ENCODE peak calls at places on chromosome 4, in nine cellular contexts. One of them, this sample, is unnamed.

GRCh38 chr4:48970471-48970921 is 15.6 kb upstream of the CWH43 start:
- DNase-seq in ovary: no peak
- DNase-seq in GM12865: no peak
- DNase-seq in colonic mucosa: no peak
- DNase-seq in HepG2: no peak
- DNase-seq in AG09319: no peak
- DNase-seq in fibroblast of the aortic adventitia: peak; percentile 71
- DNase-seq in RWPE2: no peak
- DNase-seq in dorsolateral prefrontal cortex: peak; percentile 14
- DNase-seq in this sample: no peak

GRCh38 chr4:7185487-7186030 is 6.8 kb upstream of the SORCS2 start:
- DNase-seq in ovary: no peak
- DNase-seq in GM12865: no peak
- DNase-seq in colonic mucosa: no peak
- DNase-seq in HepG2: no peak
- DNase-seq in AG09319: no peak
- DNase-seq in fibroblast of the aortic adventitia: no peak
- DNase-seq in RWPE2: no peak
- DNase-seq in dorsolateral prefrontal cortex: no peak
- DNase-seq in this sample: no peak

GRCh38 chr4:94038195-94038594 is 169.5 kb upstream of the SMARCAD1 start:
- DNase-seq in ovary: no peak
- DNase-seq in GM12865: no peak
- DNase-seq in colonic mucosa: no peak
- DNase-seq in HepG2: no peak
- DNase-seq in AG09319: no peak
- DNase-seq in fibroblast of the aortic adventitia: no peak
- DNase-seq in RWPE2: no peak
- DNase-seq in dorsolateral prefrontal cortex: no peak
- DNase-seq in this sample: no peak

GRCh38 chr4:21948347-21949072 is at the start of gene KCNIP4:
- DNase-seq in ovary: no peak
- DNase-seq in GM12865: no peak
- DNase-seq in colonic mucosa: no peak
- DNase-seq in HepG2: no peak
- DNase-seq in AG09319: no peak
- DNase-seq in fibroblast of the aortic adventitia: peak; percentile 21
- DNase-seq in RWPE2: no peak
- DNase-seq in dorsolateral prefrontal cortex: peak; percentile 12
- DNase-seq in this sample: peak; percentile 62

GRCh38 chr4:112266823-112267222 is 18.9 kb downstream of the TIFA start:
- DNase-seq in ovary: no peak
- DNase-seq in GM12865: peak; percentile 35
- DNase-seq in colonic mucosa: no peak
- DNase-seq in HepG2: no peak
- DNase-seq in AG09319: no peak
- DNase-seq in fibroblast of the aortic adventitia: peak; percentile 65
- DNase-seq in RWPE2: no peak
- DNase-seq in dorsolateral prefrontal cortex: no peak
- DNase-seq in this sample: no peak

GRCh38 chr4:80011636-80012236 is 61.3 kb downstream of the ANTXR2 start:
- DNase-seq in ovary: no peak
- DNase-seq in GM12865: no peak
- DNase-seq in colonic mucosa: no peak
- DNase-seq in HepG2: no peak
- DNase-seq in AG09319: peak; percentile 76
- DNase-seq in fibroblast of the aortic adventitia: peak; percentile 94
- DNase-seq in RWPE2: no peak
- DNase-seq in dorsolateral prefrontal cortex: no peak
- DNase-seq in this sample: no peak

GRCh38 chr4:4481394-4482000 is 60.4 kb downstream of the STX18 start:
- DNase-seq in ovary: no peak
- DNase-seq in GM12865: no peak
- DNase-seq in colonic mucosa: no peak
- DNase-seq in HepG2: no peak
- DNase-seq in AG09319: no peak
- DNase-seq in fibroblast of the aortic adventitia: peak; percentile 24
- DNase-seq in RWPE2: no peak
- DNase-seq in dorsolateral prefrontal cortex: no peak
- DNase-seq in this sample: no peak

GRCh38 chr4:48375651-48376291 is 34.4 kb downstream of the SLAIN2 start:
- DNase-seq in ovary: no peak
- DNase-seq in GM12865: no peak
- DNase-seq in colonic mucosa: peak; percentile 78
- DNase-seq in HepG2: peak; percentile 58
- DNase-seq in AG09319: peak; percentile 53
- DNase-seq in fibroblast of the aortic adventitia: peak; percentile 63
- DNase-seq in RWPE2: peak; percentile 81
- DNase-seq in dorsolateral prefrontal cortex: no peak
- DNase-seq in this sample: no peak

GRCh38 chr4:173752610-173753009 is 222.6 kb upstream of the HAND2 start:
- DNase-seq in ovary: no peak
- DNase-seq in GM12865: peak; percentile 62
- DNase-seq in colonic mucosa: peak; percentile 43
- DNase-seq in HepG2: peak; percentile 18
- DNase-seq in AG09319: no peak
- DNase-seq in fibroblast of the aortic adventitia: peak; percentile 23
- DNase-seq in RWPE2: no peak
- DNase-seq in dorsolateral prefrontal cortex: no peak
- DNase-seq in this sample: peak; percentile 65

GRCh38 chr4:177128306-177128705 is 181.4 kb upstream of the NEIL3 start:
- DNase-seq in ovary: no peak
- DNase-seq in GM12865: no peak
- DNase-seq in colonic mucosa: no peak
- DNase-seq in HepG2: no peak
- DNase-seq in AG09319: no peak
- DNase-seq in fibroblast of the aortic adventitia: peak; percentile 63
- DNase-seq in RWPE2: no peak
- DNase-seq in dorsolateral prefrontal cortex: no peak
- DNase-seq in this sample: no peak

GRCh38 chr4:181832305-181832704 is 410.9 kb upstream of the TENM3 start:
- DNase-seq in ovary: no peak
- DNase-seq in GM12865: no peak
- DNase-seq in colonic mucosa: no peak
- DNase-seq in HepG2: no peak
- DNase-seq in AG09319: no peak
- DNase-seq in fibroblast of the aortic adventitia: no peak
- DNase-seq in RWPE2: no peak
- DNase-seq in dorsolateral prefrontal cortex: no peak
- DNase-seq in this sample: no peak

GRCh38 chr4:96459105-96459504 is 619.2 kb downstream of the PDHA2 start:
- DNase-seq in ovary: no peak
- DNase-seq in GM12865: no peak
- DNase-seq in colonic mucosa: no peak
- DNase-seq in HepG2: no peak
- DNase-seq in AG09319: no peak
- DNase-seq in fibroblast of the aortic adventitia: no peak
- DNase-seq in RWPE2: no peak
- DNase-seq in dorsolateral prefrontal cortex: no peak
- DNase-seq in this sample: no peak

GRCh38 chr4:39134674-39135073 is 47.7 kb upstream of the WDR19 start:
- DNase-seq in ovary: no peak
- DNase-seq in GM12865: peak; percentile 20
- DNase-seq in colonic mucosa: no peak
- DNase-seq in HepG2: no peak
- DNase-seq in AG09319: no peak
- DNase-seq in fibroblast of the aortic adventitia: no peak
- DNase-seq in RWPE2: no peak
- DNase-seq in dorsolateral prefrontal cortex: no peak
- DNase-seq in this sample: no peak

GRCh38 chr4:99634742-99635360 is 22.8 kb downstream of the C4orf54 start:
- DNase-seq in ovary: no peak
- DNase-seq in GM12865: no peak
- DNase-seq in colonic mucosa: no peak
- DNase-seq in HepG2: no peak
- DNase-seq in AG09319: no peak
- DNase-seq in fibroblast of the aortic adventitia: no peak
- DNase-seq in RWPE2: no peak
- DNase-seq in dorsolateral prefrontal cortex: no peak
- DNase-seq in this sample: no peak

GRCh38 chr4:14669418-14669817 is 332.9 kb upstream of the CPEB2 start:
- DNase-seq in ovary: no peak
- DNase-seq in GM12865: no peak
- DNase-seq in colonic mucosa: no peak
- DNase-seq in HepG2: no peak
- DNase-seq in AG09319: no peak
- DNase-seq in fibroblast of the aortic adventitia: no peak
- DNase-seq in RWPE2: no peak
- DNase-seq in dorsolateral prefrontal cortex: no peak
- DNase-seq in this sample: no peak

GRCh38 chr4:105373324-105373723 is 100.5 kb downstream of the PPA2 start:
- DNase-seq in ovary: no peak
- DNase-seq in GM12865: no peak
- DNase-seq in colonic mucosa: no peak
- DNase-seq in HepG2: no peak
- DNase-seq in AG09319: no peak
- DNase-seq in fibroblast of the aortic adventitia: no peak
- DNase-seq in RWPE2: no peak
- DNase-seq in dorsolateral prefrontal cortex: no peak
- DNase-seq in this sample: no peak

GRCh38 chr4:3413675-3414420 is 27.9 kb upstream of the HGFAC start:
- DNase-seq in ovary: no peak
- DNase-seq in GM12865: no peak
- DNase-seq in colonic mucosa: no peak
- DNase-seq in HepG2: no peak
- DNase-seq in AG09319: no peak
- DNase-seq in fibroblast of the aortic adventitia: no peak
- DNase-seq in RWPE2: peak; percentile 60
- DNase-seq in dorsolateral prefrontal cortex: no peak
- DNase-seq in this sample: no peak

GRCh38 chr4:3416270-3416669 is 25.5 kb upstream of the HGFAC start:
- DNase-seq in ovary: no peak
- DNase-seq in GM12865: no peak
- DNase-seq in colonic mucosa: no peak
- DNase-seq in HepG2: no peak
- DNase-seq in AG09319: no peak
- DNase-seq in fibroblast of the aortic adventitia: no peak
- DNase-seq in RWPE2: peak; percentile 15
- DNase-seq in dorsolateral prefrontal cortex: no peak
- DNase-seq in this sample: no peak

GRCh38 chr4:3413217-3413671 is 28.5 kb upstream of the HGFAC start:
- DNase-seq in ovary: no peak
- DNase-seq in GM12865: no peak
- DNase-seq in colonic mucosa: no peak
- DNase-seq in HepG2: no peak
- DNase-seq in AG09319: no peak
- DNase-seq in fibroblast of the aortic adventitia: no peak
- DNase-seq in RWPE2: peak; percentile 51
- DNase-seq in dorsolateral prefrontal cortex: no peak
- DNase-seq in this sample: no peak

GRCh38 chr4:3415471-3416141 is 26.2 kb upstream of the HGFAC start:
- DNase-seq in ovary: peak; percentile 62
- DNase-seq in GM12865: no peak
- DNase-seq in colonic mucosa: no peak
- DNase-seq in HepG2: no peak
- DNase-seq in AG09319: no peak
- DNase-seq in fibroblast of the aortic adventitia: no peak
- DNase-seq in RWPE2: peak; percentile 53
- DNase-seq in dorsolateral prefrontal cortex: no peak
- DNase-seq in this sample: no peak

GRCh38 chr4:3414421-3415279 is 27.1 kb upstream of the HGFAC start:
- DNase-seq in ovary: no peak
- DNase-seq in GM12865: no peak
- DNase-seq in colonic mucosa: no peak
- DNase-seq in HepG2: no peak
- DNase-seq in AG09319: no peak
- DNase-seq in fibroblast of the aortic adventitia: no peak
- DNase-seq in RWPE2: peak; percentile 36
- DNase-seq in dorsolateral prefrontal cortex: no peak
- DNase-seq in this sample: no peak
- TF ChIP-seq CTCF in ovary: no peak
- TF ChIP-seq CTCF in GM12865: no peak
- TF ChIP-seq CTCF in colonic mucosa: no peak
- TF ChIP-seq CTCF in HepG2: no peak
- TF ChIP-seq CTCF in AG09319: no peak
- TF ChIP-seq CTCF in fibroblast of the aortic adventitia: no peak
- TF ChIP-seq CTCF in RWPE2: no peak
- TF ChIP-seq CTCF in dorsolateral prefrontal cortex: no peak
- TF ChIP-seq CTCF in this sample: no peak

GRCh38 chr4:137861682-137862081 is 329.4 kb upstream of the PCDH18 start:
- DNase-seq in ovary: no peak
- DNase-seq in GM12865: no peak
- DNase-seq in colonic mucosa: no peak
- DNase-seq in HepG2: no peak
- DNase-seq in AG09319: no peak
- DNase-seq in fibroblast of the aortic adventitia: peak; percentile 63
- DNase-seq in RWPE2: no peak
- DNase-seq in dorsolateral prefrontal cortex: no peak
- DNase-seq in this sample: no peak
- TF ChIP-seq CTCF in ovary: peak; percentile 27
- TF ChIP-seq CTCF in GM12865: peak; percentile 20
- TF ChIP-seq CTCF in colonic mucosa: peak; percentile 20
- TF ChIP-seq CTCF in HepG2: no peak
- TF ChIP-seq CTCF in AG09319: peak; percentile 33
- TF ChIP-seq CTCF in fibroblast of the aortic adventitia: peak; percentile 51
- TF ChIP-seq CTCF in RWPE2: peak; percentile 77
- TF ChIP-seq CTCF in dorsolateral prefrontal cortex: peak; percentile 58
- TF ChIP-seq CTCF in this sample: peak; percentile 69

GRCh38 chr4:153232768-153233167 is 28.5 kb downstream of the TRIM2 start:
- DNase-seq in ovary: no peak
- DNase-seq in GM12865: peak; percentile 13
- DNase-seq in colonic mucosa: peak; percentile 68
- DNase-seq in HepG2: peak; percentile 39
- DNase-seq in AG09319: no peak
- DNase-seq in fibroblast of the aortic adventitia: peak; percentile 61
- DNase-seq in RWPE2: no peak
- DNase-seq in dorsolateral prefrontal cortex: no peak
- DNase-seq in this sample: peak; percentile 30
- TF ChIP-seq CTCF in ovary: no peak
- TF ChIP-seq CTCF in GM12865: peak; percentile 18
- TF ChIP-seq CTCF in colonic mucosa: peak; percentile 25
- TF ChIP-seq CTCF in HepG2: peak; percentile 70
- TF ChIP-seq CTCF in AG09319: peak; percentile 29
- TF ChIP-seq CTCF in fibroblast of the aortic adventitia: peak; percentile 35
- TF ChIP-seq CTCF in RWPE2: no peak
- TF ChIP-seq CTCF in dorsolateral prefrontal cortex: no peak
- TF ChIP-seq CTCF in this sample: no peak

DNA sequence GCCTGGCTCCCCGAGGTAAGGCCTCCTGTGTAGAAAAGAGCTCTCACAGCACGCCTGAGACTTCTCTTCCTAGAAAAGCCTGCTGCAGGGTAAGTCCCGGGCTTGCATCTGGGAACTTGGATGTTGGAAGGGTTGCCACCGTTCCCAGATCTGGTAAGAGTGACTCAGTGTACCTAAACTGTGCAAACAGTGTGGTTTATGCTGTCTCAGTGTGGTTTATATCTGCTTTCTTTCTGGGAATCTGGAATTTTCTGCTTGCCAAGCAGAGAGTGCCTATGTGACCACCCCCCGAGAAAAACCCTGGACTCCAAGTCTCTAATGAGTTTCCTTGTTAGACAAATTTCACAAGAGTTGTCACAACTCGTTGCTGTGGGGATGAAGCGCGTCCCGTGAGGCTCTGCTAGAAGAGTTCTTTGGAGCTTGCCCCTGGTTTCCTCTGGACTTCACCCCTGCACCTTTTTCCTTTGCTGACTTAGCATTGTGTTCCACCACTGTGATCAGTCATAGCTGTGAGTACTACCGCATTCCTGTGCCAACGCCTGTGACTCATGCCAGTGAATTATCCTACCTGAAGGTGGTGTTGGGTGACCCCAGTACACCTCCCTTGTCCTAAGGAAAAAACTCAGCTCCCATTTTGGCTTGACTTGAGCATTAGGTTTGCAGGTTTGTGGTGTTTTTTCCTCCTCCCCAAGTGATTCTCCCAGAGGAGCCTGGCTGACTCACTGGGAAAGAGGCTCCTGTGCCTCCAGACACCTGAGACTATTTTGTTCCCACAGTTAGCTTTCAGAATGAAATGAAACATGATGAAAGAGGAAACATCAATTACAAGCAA is 14.5 kb downstream of the SLC2A9 start:
- DNase-seq in ovary: no peak
- DNase-seq in GM12865: peak; percentile 70
- DNase-seq in colonic mucosa: peak; percentile 90
- DNase-seq in HepG2: peak; percentile 83
- DNase-seq in AG09319: no peak
- DNase-seq in fibroblast of the aortic adventitia: peak; percentile 15
- DNase-seq in RWPE2: peak; percentile 93
- DNase-seq in dorsolateral prefrontal cortex: no peak
- DNase-seq in this sample: no peak
- TF ChIP-seq CTCF in ovary: no peak
- TF ChIP-seq CTCF in GM12865: no peak
- TF ChIP-seq CTCF in colonic mucosa: no peak
- TF ChIP-seq CTCF in HepG2: peak; percentile 12
- TF ChIP-seq CTCF in AG09319: no peak
- TF ChIP-seq CTCF in fibroblast of the aortic adventitia: no peak
- TF ChIP-seq CTCF in RWPE2: no peak
- TF ChIP-seq CTCF in dorsolateral prefrontal cortex: no peak
- TF ChIP-seq CTCF in this sample: no peak

This sample was measured in endothelial cell.